ENCODE peak calls at places on chromosomes 7 and 10, in nine cellular contexts. M is ACHN; F is ELR; X is SK-N-DZ; Q is GM12865; K is NCI-H510A; Z is CD4-positive, alpha-beta T cell; C is HEK293T; L is pancreas. U is an unnamed sample.

GRCh38 chr7:87851242-87851641 is 24.9 kb downstream of the SLC25A40 start:
- DNase-seq in Q (no peak), M (no peak), Z (no peak), C (no peak), K (no peak), L (no peak), F (peak), X (no peak), U (no peak)

GRCh38 chr7:39749177-39749576 is 125.8 kb downstream of the RALA start:
- DNase-seq in L (no peak), Q (no peak), F (peak), C (no peak), Z (no peak), K (no peak), M (no peak), X (no peak), U (no peak)

GRCh38 chr7:108421720-108422331 is 34.4 kb downstream of the NRCAM start:
- DNase-seq in Z (no peak), L (no peak), M (no peak), K (no peak), C (no peak), X (no peak), Q (no peak), F (no peak), U (no peak)

GRCh38 chr10:61760943-61761824 is 98.5 kb downstream of the CABCOCO1 start:
- DNase-seq in K (no peak), Z (no peak), L (no peak), Q (no peak), F (peak), X (no peak), C (no peak), M (peak), U (no peak)

GRCh38 chr7:74097937-74098614 is 14.5 kb downstream of the LIMK1 start:
- DNase-seq in M (peak), X (no peak), Q (no peak), F (peak), L (no peak), C (no peak), Z (no peak), K (no peak), U (no peak)

GRCh38 chr10:12703813-12704212 is 297.7 kb downstream of the CCDC3 start:
- DNase-seq in C (no peak), Z (no peak), X (no peak), K (no peak), L (no peak), Q (no peak), F (peak), M (peak), U (no peak)

GRCh38 chr10:110818311-110819257 is 53.1 kb upstream of the PDCD4 start:
- DNase-seq in L (peak), Z (no peak), X (no peak), Q (no peak), C (no peak), F (no peak), K (no peak), M (no peak), U (peak)

GRCh38 chr10:97325754-97326153 is 6.7 kb downstream of the FRAT1 start:
- DNase-seq in K (no peak), M (no peak), C (no peak), Q (no peak), X (peak), Z (no peak), L (no peak), F (no peak), U (no peak)

GRCh38 chr7:116164552-116164951 is 45.8 kb upstream of the TES start:
- DNase-seq in L (no peak), F (no peak), M (no peak), C (no peak), X (no peak), K (no peak), Q (peak), Z (no peak), U (no peak)

GRCh38 chr7:99525713-99526440 is 21.4 kb downstream of the ZKSCAN5 start:
- DNase-seq in F (peak), X (no peak), K (no peak), Q (no peak), L (no peak), M (peak), C (no peak), Z (no peak), U (no peak)

GRCh38 chr10:31875608-31876007 is 53.0 kb downstream of the ARHGAP12 start:
- DNase-seq in F (no peak), L (no peak), X (no peak), Z (no peak), C (no peak), M (no peak), Q (peak), K (no peak), U (no peak)

GRCh38 chr10:119281581-119282071 is 74.3 kb downstream of the GRK5 start:
- DNase-seq in C (no peak), X (no peak), Q (no peak), M (peak), Z (no peak), K (peak), L (peak), F (no peak), U (peak)

U was measured in ovary.